ENCODE peak calls at places on chromosomes 3 and 15, in four cellular contexts. N is CD4-positive, alpha-beta T cell; Z is mesothelial cell of epicardium; F is SK-N-DZ. T is an unnamed sample.

GRCh38 chr3:55313701-55314100 is 173.4 kb downstream of the WNT5A start:
- DNase-seq in N (no peak), Z (no peak), F (no peak), T (no peak)

GRCh38 chr15:74302821-74303359 is 64.6 kb downstream of the CYP11A1 start:
- DNase-seq in N (no peak), Z (peak), F (peak), T (peak)

GRCh38 chr3:77795013-77795412 is 755.1 kb downstream of the ROBO2 start:
- DNase-seq in N (no peak), Z (no peak), F (no peak), T (no peak)

GRCh38 chr3:69830147-69830546 is 90.9 kb downstream of the MITF start:
- DNase-seq in N (no peak), Z (no peak), F (no peak), T (no peak)

GRCh38 chr15:69543681-69544080 is 91.1 kb downstream of the RPLP1 start:
- DNase-seq in N (no peak), Z (no peak), F (no peak), T (no peak)

GRCh38 chr3:55801068-55801467 is 314.0 kb upstream of the WNT5A start:
- DNase-seq in N (no peak), Z (no peak), F (no peak), T (no peak)

GRCh38 chr3:58994746-58995330 is 55.0 kb downstream of the CFAP20DC start:
- DNase-seq in N (no peak), Z (no peak), F (peak), T (peak)

GRCh38 chr15:77369168-77369567 is 50.7 kb downstream of the PEAK1 start:
- DNase-seq in N (no peak), Z (no peak), F (no peak), T (no peak)

GRCh38 chr15:50353251-50353998 is 1.6 kb downstream of the GABPB1 start:
- DNase-seq in N (no peak), Z (no peak), F (no peak), T (no peak)

GRCh38 chr3:55701997-55702396 is 214.9 kb upstream of the WNT5A start:
- DNase-seq in N (no peak), Z (no peak), F (no peak), T (no peak)

GRCh38 chr3:35224571-35225280 is 414.6 kb upstream of the ARPP21 start:
- DNase-seq in N (no peak), Z (no peak), F (no peak), T (peak)

GRCh38 chr3:127412578-127413317 is 124.9 kb upstream of the PRR20G start:
- DNase-seq in N (no peak), Z (no peak), F (no peak), T (peak)

GRCh38 chr3:172307143-172307560 is 141.1 kb downstream of the GHSR start:
- DNase-seq in N (no peak), Z (no peak), F (no peak), T (peak)

GRCh38 chr3:100157617-100158016 is 43.3 kb upstream of the FILIP1L start:
- DNase-seq in N (no peak), Z (no peak), F (no peak), T (no peak)

GRCh38 chr3:16221990-16222389 is 42.8 kb downstream of the DPH3 start:
- DNase-seq in N (no peak), Z (no peak), F (no peak), T (no peak)

GRCh38 chr3:162441716-162442115 is 945.1 kb downstream of the OTOL1 start:
- DNase-seq in N (no peak), Z (no peak), F (no peak), T (no peak)

GRCh38 chr15:67042490-67043181 is 22.8 kb upstream of the SMAD3 start:
- DNase-seq in N (no peak), Z (no peak), F (no peak), T (no peak)

GRCh38 chr3:34387831-34388564 is 589.6 kb downstream of the PDCD6IP start:
- DNase-seq in N (no peak), Z (no peak), F (no peak), T (no peak)

GRCh38 chr3:116425126-116425525 is 20.2 kb downstream of the LSAMP start:
- DNase-seq in N (no peak), Z (no peak), F (no peak), T (no peak)

GRCh38 chr3:37863949-37864822 is 2.5 kb downstream of the CTDSPL start:
- DNase-seq in N (no peak), Z (no peak), F (no peak), T (no peak)

T was measured in SK-N-SH.